ENCODE peak calls at places on chromosomes 5 and 9, in seven cellular contexts. D is transverse colon, X is A549, A is glutamatergic neuron, S is type B pancreatic cell, W is GM13976, Z is fibroblast of lung. Q is an unnamed sample.

GRCh38 chr5:33641722-33642505 is 201.1 kb downstream of the TARS1 start:
- DNase-seq in D (no peak), X (no peak), A (no peak), S (no peak), W (no peak), Z (peak), Q (no peak)

GRCh38 chr5:150515446-150515845 is 7.5 kb downstream of the NDST1 start:
- DNase-seq in D (no peak), X (no peak), A (no peak), S (no peak), W (no peak), Z (peak), Q (no peak)

GRCh38 chr9:37944671-37945481 is 40.9 kb upstream of the SLC25A51 start:
- DNase-seq in D (no peak), X (no peak), A (no peak), S (no peak), W (no peak), Z (peak), Q (no peak)

GRCh38 chr5:16606628-16607027 is 10.2 kb downstream of the RETREG1 start:
- DNase-seq in D (no peak), X (no peak), A (no peak), S (no peak), W (no peak), Z (no peak), Q (no peak)

GRCh38 chr9:93110400-93110855 is 14.4 kb downstream of the CARD19 start:
- DNase-seq in D (no peak), X (no peak), A (peak), S (no peak), W (no peak), Z (no peak), Q (no peak)

GRCh38 chr5:26282190-26282589 is 756.2 kb downstream of the CDH9 start:
- DNase-seq in D (no peak), X (no peak), A (no peak), S (no peak), W (no peak), Z (no peak), Q (no peak)

GRCh38 chr5:9365501-9365900 is 180.4 kb downstream of the SEMA5A start:
- DNase-seq in D (no peak), X (no peak), A (no peak), S (no peak), W (no peak), Z (no peak), Q (no peak)

GRCh38 chr9:101311759-101312420 is 72.9 kb downstream of the BAAT start:
- DNase-seq in D (no peak), X (peak), A (no peak), S (no peak), W (peak), Z (peak), Q (peak)

GRCh38 chr9:108117775-108118174 is 628.2 kb upstream of the KLF4 start:
- DNase-seq in D (no peak), X (no peak), A (peak), S (no peak), W (no peak), Z (no peak), Q (no peak)

DNA sequence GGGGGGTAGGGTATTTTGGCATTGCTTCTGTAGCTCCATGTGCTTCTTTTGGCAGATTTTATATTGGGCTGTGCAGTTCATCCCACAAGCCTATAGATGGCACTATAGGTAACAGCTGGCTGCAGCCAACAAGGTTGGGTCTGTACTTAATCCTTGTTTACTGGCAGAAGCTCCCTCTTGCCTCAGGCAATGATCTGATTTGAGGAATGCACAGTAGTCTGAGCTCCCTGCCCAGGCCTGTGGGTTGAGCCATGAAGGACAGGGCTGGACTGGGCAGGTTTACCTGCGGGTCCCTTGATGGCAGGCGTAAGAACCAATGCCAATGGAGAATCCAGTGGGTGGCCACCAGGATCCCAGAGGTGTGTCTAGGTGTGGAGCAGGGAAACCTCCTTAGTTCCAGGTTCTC is 11.7 kb upstream of the OR1J2 start:
- DNase-seq in D (no peak), X (peak), A (peak), S (no peak), W (peak), Z (peak), Q (peak)
- TF ChIP-seq CTCF in D (peak), X (peak), A (peak), S (peak), W (peak), Z (peak), Q (peak)

GRCh38 chr9:16625106-16625505 is 245.4 kb downstream of the BNC2 start:
- DNase-seq in D (no peak), X (no peak), A (no peak), S (no peak), W (no peak), Z (peak), Q (no peak)
- TF ChIP-seq CTCF in D (no peak), X (no peak), A (no peak), S (no peak), W (no peak), Z (no peak), Q (no peak)

GRCh38 chr9:95481000-95481399 is 35.8 kb downstream of the PTCH1 start:
- DNase-seq in D (no peak), X (no peak), A (no peak), S (no peak), W (peak), Z (peak), Q (no peak)

GRCh38 chr9:95480346-95480745 is 36.4 kb downstream of the PTCH1 start:
- DNase-seq in D (no peak), X (no peak), A (no peak), S (no peak), W (no peak), Z (no peak), Q (no peak)

GRCh38 chr9:95477885-95478790 is 38.6 kb downstream of the PTCH1 start:
- DNase-seq in D (no peak), X (no peak), A (no peak), S (no peak), W (no peak), Z (no peak), Q (no peak)

GRCh38 chr9:95483431-95483830 is 33.3 kb downstream of the PTCH1 start:
- DNase-seq in D (no peak), X (no peak), A (no peak), S (no peak), W (no peak), Z (no peak), Q (no peak)

DNA sequence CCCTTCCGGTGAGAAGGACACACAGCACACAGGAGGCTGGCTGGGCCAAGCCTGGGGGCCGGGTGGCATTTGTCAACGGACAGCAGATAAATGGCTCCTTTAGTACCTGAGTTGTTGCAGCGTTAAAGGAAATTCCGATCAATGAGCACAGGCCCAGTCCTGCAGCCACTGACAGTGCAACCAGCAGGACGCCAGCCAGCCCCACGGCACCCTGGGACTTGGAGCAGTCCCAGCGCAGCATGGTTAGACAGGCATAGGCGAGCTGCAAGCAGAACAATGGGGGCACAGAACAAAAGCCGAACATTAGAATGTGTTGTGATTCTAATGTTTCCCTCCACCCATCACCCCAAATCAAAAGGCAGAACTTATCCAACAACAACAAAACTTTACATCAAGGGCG is 39.3 kb downstream of the PTCH1 start:
- DNase-seq in D (no peak), X (no peak), A (no peak), S (no peak), W (no peak), Z (no peak), Q (no peak)
- TF ChIP-seq CTCF in D (no peak), X (no peak), A (no peak), S (no peak), W (no peak), Z (no peak), Q (no peak)

DNA sequence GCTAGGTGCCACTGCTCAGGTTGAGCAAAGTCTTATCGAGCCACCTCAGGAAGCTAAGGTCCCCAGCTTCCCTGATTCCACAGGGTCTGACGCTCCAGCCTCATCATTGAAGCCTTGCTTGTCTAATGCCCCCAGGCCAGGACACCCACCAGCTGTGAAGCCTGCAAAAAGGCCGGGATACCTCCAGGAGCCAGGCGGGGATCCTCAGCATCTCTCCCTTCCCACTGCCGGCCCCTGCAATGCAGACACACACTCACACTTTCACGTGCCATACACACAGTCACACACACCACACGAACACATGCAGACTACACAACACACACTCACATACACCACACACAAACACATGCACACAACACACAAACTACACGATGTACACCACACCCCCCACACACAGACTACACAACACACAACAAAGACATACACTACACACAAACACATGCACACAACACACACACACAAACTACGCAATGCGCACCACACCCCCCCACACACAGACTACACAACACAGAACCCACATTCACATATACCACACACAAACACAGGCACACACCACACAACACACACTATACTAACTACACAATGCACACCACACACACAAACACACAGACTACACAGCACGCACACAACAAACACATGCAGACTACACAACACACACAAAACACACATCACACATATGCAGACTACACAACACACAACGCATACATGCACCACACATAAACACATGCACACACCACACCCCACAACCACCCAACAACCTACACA is 17.8 kb upstream of the S1PR3 start:
- DNase-seq in D (no peak), X (no peak), A (peak), S (peak), W (no peak), Z (no peak), Q (no peak)
- TF ChIP-seq CTCF in D (no peak), X (no peak), A (no peak), S (no peak), W (no peak), Z (no peak), Q (no peak)

Q was measured in endothelial cell.